ENCODE peak calls at places on chromosomes 5 and 9, in six cellular contexts. F, G, I, T, K and B are unnamed samples.

GRCh38 chr5:1517838-1518237 is 5.9 kb downstream of the LPCAT1 start:
- DNase-seq in K (peak; percentile 23), I (no peak), T (no peak), F (no peak), G (no peak), B (peak; percentile 56)

GRCh38 chr5:173758675-173759074 is 129.5 kb upstream of the CPEB4 start:
- DNase-seq in K (no peak), T (no peak), I (peak; percentile 25), F (no peak), G (no peak), B (no peak)

GRCh38 chr9:89477811-89478583 is 19.9 kb downstream of the SEMA4D start:
- DNase-seq in T (no peak), I (peak; percentile 93), K (no peak), F (no peak), G (no peak), B (no peak)

GRCh38 chr9:120735009-120735408 is 20.7 kb upstream of the MEGF9 start:
- DNase-seq in I (no peak), T (no peak), G (no peak), K (no peak), F (no peak), B (no peak)

GRCh38 chr5:10626473-10627013 is 62.7 kb downstream of the ANKRD33B start:
- DNase-seq in F (no peak), T (no peak), I (no peak), G (no peak), K (no peak), B (peak; percentile 84)

GRCh38 chr5:143426437-143426991 is 23.0 kb upstream of the NR3C1 start:
- DNase-seq in G (no peak), K (no peak), T (no peak), F (no peak), I (no peak), B (no peak)

GRCh38 chr5:29296548-29296947 is 1896.9 kb upstream of the CDH6 start:
- DNase-seq in F (no peak), I (no peak), K (no peak), T (no peak), G (no peak), B (no peak)

GRCh38 chr5:113705657-113706056 is 192.2 kb downstream of the YTHDC2 start:
- DNase-seq in G (no peak), K (no peak), T (no peak), I (no peak), F (no peak), B (no peak)

GRCh38 chr5:62547929-62548678 is 30.5 kb upstream of the LRRC70 start:
- DNase-seq in K (no peak), T (no peak), G (no peak), F (no peak), I (no peak), B (no peak)

GRCh38 chr5:178551059-178551458 is 39.1 kb downstream of the COL23A1 start:
- DNase-seq in T (no peak), K (no peak), F (no peak), G (no peak), I (no peak), B (no peak)

GRCh38 chr5:155308289-155308688 is 294.7 kb downstream of the KIF4B start:
- DNase-seq in G (no peak), F (no peak), T (no peak), I (no peak), K (no peak), B (no peak)

GRCh38 chr5:31113101-31113500 is 80.4 kb upstream of the CDH6 start:
- DNase-seq in I (peak; percentile 6), G (no peak), K (no peak), T (no peak), F (no peak), B (no peak)

GRCh38 chr5:107388111-107388861 is 282.5 kb downstream of the EFNA5 start:
- DNase-seq in G (no peak), I (peak; percentile 67), K (no peak), T (peak; percentile 61), F (no peak), B (no peak)

GRCh38 chr9:82777366-82777765 is 285.6 kb downstream of the RASEF start:
- DNase-seq in T (no peak), G (no peak), I (no peak), K (no peak), F (no peak), B (no peak)

GRCh38 chr9:135961811-135962695 is 880 bp upstream of the UBAC1 start:
- DNase-seq in G (no peak), I (no peak), T (no peak), F (no peak), K (no peak), B (no peak)

GRCh38 chr9:134284273-134284672 is 42.0 kb upstream of the RXRA start:
- DNase-seq in F (no peak), G (no peak), K (no peak), I (peak; percentile 6), T (no peak), B (no peak)

GRCh38 chr9:72576087-72576486 is 54.7 kb downstream of the TMC1 start:
- DNase-seq in F (no peak), T (no peak), K (no peak), G (no peak), I (no peak), B (no peak)

GRCh38 chr9:113963017-113963620 is 87.0 kb downstream of the ZNF618 start:
- DNase-seq in F (peak; percentile 44), K (no peak), G (no peak), I (peak; percentile 30), T (peak; percentile 73), B (no peak)

GRCh38 chr5:7805379-7805778 is 45.6 kb downstream of the CFAP90 start:
- DNase-seq in I (no peak), T (peak; percentile 39), F (no peak), G (no peak), K (no peak), B (no peak)

GRCh38 chr5:78009937-78010527 is 233.9 kb upstream of the TBCA start:
- DNase-seq in K (no peak), T (no peak), I (no peak), G (no peak), F (no peak), B (no peak)

GRCh38 chr5:115815693-115816225 is 700 bp downstream of the CDO1 start:
- DNase-seq in F (no peak), T (peak; percentile 52), I (no peak), K (no peak), G (no peak), B (no peak)

GRCh38 chr9:109903515-109904138 is 123.6 kb downstream of the PALM2AKAP2 start:
- DNase-seq in G (peak; percentile 58), T (peak; percentile 81), I (peak; percentile 77), F (no peak), K (peak; percentile 50), B (no peak)

GRCh38 chr5:178474562-178475184 is 115.5 kb downstream of the COL23A1 start:
- DNase-seq in K (no peak), T (peak; percentile 55), F (no peak), G (no peak), I (no peak), B (no peak)

GRCh38 chr9:20406344-20406743 is 216.0 kb downstream of the MLLT3 start:
- DNase-seq in I (no peak), T (no peak), G (no peak), K (no peak), F (no peak), B (no peak)

GRCh38 chr9:88736136-88736637 is 201.2 kb downstream of the NXNL2 start:
- DNase-seq in G (no peak), I (no peak), T (no peak), F (no peak), K (no peak), B (no peak)

GRCh38 chr5:154611341-154611767 is 133.3 kb upstream of the HAND1 start:
- DNase-seq in I (no peak), F (no peak), G (no peak), T (no peak), K (no peak), B (no peak)

GRCh38 chr5:142601432-142601831 is 84.5 kb downstream of the FGF1 start:
- DNase-seq in I (no peak), T (peak; percentile 59), F (no peak), K (no peak), G (no peak), B (no peak)

GRCh38 chr5:144304683-144305082 is 134.0 kb downstream of the KCTD16 start:
- DNase-seq in K (no peak), T (no peak), F (no peak), G (no peak), I (no peak), B (no peak)

GRCh38 chr5:142716963-142717362 is 31.1 kb upstream of the FGF1 start:
- DNase-seq in G (peak; percentile 48), F (peak; percentile 53), I (peak; percentile 63), K (peak; percentile 56), T (peak; percentile 90), B (peak; percentile 85)

GRCh38 chr5:172878585-172879433 is 44.8 kb downstream of the ERGIC1 start:
- DNase-seq in F (no peak), T (no peak), G (no peak), I (no peak), K (no peak), B (no peak)

GRCh38 chr5:109191153-109191558 is 218.6 kb downstream of the PJA2 start:
- DNase-seq in T (peak; percentile 44), G (no peak), K (no peak), I (peak; percentile 57), F (no peak), B (no peak)

GRCh38 chr5:172860520-172861443 is 26.7 kb downstream of the ERGIC1 start:
- DNase-seq in F (peak; percentile 72), T (no peak), G (no peak), I (no peak), K (no peak), B (peak; percentile 90)

GRCh38 chr5:59943721-59944120 is 50.2 kb upstream of the PDE4D start:
- DNase-seq in K (no peak), I (no peak), F (no peak), T (no peak), G (no peak), B (no peak)